ENCODE peak calls at places on chromosome 17, in four cellular contexts. Y is PC-3; O is stomach; Z is CD4-positive, alpha-beta memory T cell. H is an unnamed sample.

GRCh38 chr17:55706808-55707773 is 15.6 kb downstream of the TMEM100 start:
- DNase-seq in Z (no peak), O (no peak), Y (no peak), H (no peak)

GRCh38 chr17:59330314-59330942 is 1.0 kb upstream of the YPEL2 start:
- DNase-seq in O (peak), Y (peak), Z (no peak), H (peak)

GRCh38 chr17:58040386-58040785 is 33.3 kb upstream of the SRSF1 start:
- DNase-seq in O (no peak), Y (no peak), Z (no peak), H (no peak)

GRCh38 chr17:39705786-39706348 is 6.0 kb downstream of the ERBB2 start:
- DNase-seq in Y (peak), O (peak), Z (no peak), H (peak)

GRCh38 chr17:5049314-5049819 is 14.1 kb upstream of the SLC52A1 start:
- DNase-seq in O (peak), Y (no peak), Z (peak), H (no peak)

GRCh38 chr17:75685508-75685907 is 18.4 kb downstream of the SAP30BP start:
- DNase-seq in Z (no peak), O (no peak), Y (no peak), H (no peak)

GRCh38 chr17:63308272-63308671 is 137.8 kb downstream of the CYB561 start:
- DNase-seq in Z (no peak), O (no peak), Y (no peak), H (no peak)

GRCh38 chr17:5741810-5742209 is 157.5 kb upstream of the NLRP1 start:
- DNase-seq in O (no peak), Z (no peak), Y (no peak), H (no peak)

GRCh38 chr17:34683390-34683789 is 104.0 kb downstream of the TMEM132E start:
- DNase-seq in Z (no peak), O (no peak), Y (no peak), H (no peak)

GRCh38 chr17:45424769-45425124 is 7.9 kb downstream of the ARHGAP27 start:
- DNase-seq in O (no peak), Z (no peak), Y (no peak), H (peak)

GRCh38 chr17:4560837-4561241 is 462 bp upstream of the GGT6 start:
- DNase-seq in Y (no peak), Z (no peak), O (no peak), H (no peak)

GRCh38 chr17:63836811-63837210 is 5.7 kb downstream of the SMARCD2 start:
- DNase-seq in O (no peak), Z (no peak), Y (no peak), H (no peak)

GRCh38 chr17:29180051-29180787 is at the start of gene MYO18A:
- DNase-seq in O (peak), Z (peak), Y (peak), H (peak)

GRCh38 chr17:49565948-49566491 is 9.7 kb upstream of the NXPH3 start:
- DNase-seq in Z (no peak), O (peak), Y (peak), H (peak)

GRCh38 chr17:40068584-40068916 is 5.8 kb downstream of the THRA start:
- DNase-seq in Y (no peak), Z (no peak), O (no peak), H (no peak)

GRCh38 chr17:48728232-48729231 is at the start of gene HOXB13:
- DNase-seq in O (peak), Y (peak), Z (peak), H (peak)

GRCh38 chr17:50148226-50149098 is 2.0 kb downstream of the PPP1R9B start:
- DNase-seq in Z (peak), O (peak), Y (peak), H (peak)

GRCh38 chr17:12250973-12251372 is 230.3 kb downstream of the MAP2K4 start:
- DNase-seq in Z (no peak), O (no peak), Y (no peak), H (no peak)

GRCh38 chr17:48335858-48336500 is 94.0 kb downstream of the SKAP1 start:
- DNase-seq in O (no peak), Y (peak), Z (no peak), H (no peak)

GRCh38 chr17:83012873-83013778 is 66.3 kb upstream of the METRNL start:
- DNase-seq in O (no peak), Y (no peak), Z (no peak), H (no peak)

GRCh38 chr17:17155568-17155967 is 50.6 kb downstream of the PLD6 start:
- DNase-seq in O (no peak), Z (no peak), Y (no peak), H (no peak)

GRCh38 chr17:58525239-58525638 is 10.8 kb upstream of the MTMR4 start:
- DNase-seq in Y (no peak), O (no peak), Z (no peak), H (peak)

GRCh38 chr17:48960834-48961515 is 7.4 kb downstream of the GIP start:
- DNase-seq in O (no peak), Z (no peak), Y (no peak), H (no peak)

GRCh38 chr17:56754523-56755208 is 79.1 kb downstream of the C17orf67 start:
- DNase-seq in Z (no peak), Y (peak), O (no peak), H (no peak)

GRCh38 chr17:6853764-6854442 is 22.4 kb upstream of the TEKT1 start:
- DNase-seq in Z (no peak), O (no peak), Y (peak), H (no peak)

GRCh38 chr17:74433421-74434121 is 1.7 kb downstream of the GPRC5C start:
- DNase-seq in Y (peak), Z (no peak), O (peak), H (no peak)

GRCh38 chr17:37842401-37842800 is 81.8 kb upstream of the TBC1D3K start:
- DNase-seq in Z (no peak), Y (no peak), O (no peak), H (no peak)

GRCh38 chr17:7435676-7436555 is 681 bp downstream of the TMEM102 start:
- DNase-seq in O (peak), Y (peak), Z (peak), H (peak)

GRCh38 chr17:44933824-44934744 is 13.5 kb downstream of the KIF18B start:
- DNase-seq in Z (no peak), O (no peak), Y (no peak), H (peak)

GRCh38 chr17:66904760-66905637 is 59.5 kb upstream of the CACNG4 start:
- DNase-seq in O (peak), Y (peak), Z (no peak), H (no peak)

GRCh38 chr17:82497483-82498405 is 21.8 kb upstream of the FOXK2 start:
- DNase-seq in Y (peak), Z (peak), O (no peak), H (peak)

GRCh38 chr17:29807520-29808361 is 122.3 kb downstream of the SSH2 start:
- DNase-seq in O (peak), Y (peak), Z (peak), H (no peak)

GRCh38 chr17:45020354-45021138 is 30.9 kb downstream of the DCAKD start:
- DNase-seq in O (peak), Y (no peak), Z (no peak), H (no peak)

GRCh38 chr17:27322026-27322425 is 28.1 kb downstream of the WSB1 start:
- DNase-seq in Y (no peak), Z (no peak), O (no peak), H (no peak)

GRCh38 chr17:70365098-70365583 is 195.8 kb downstream of the KCNJ2 start:
- DNase-seq in O (no peak), Z (no peak), Y (no peak), H (no peak)

GRCh38 chr17:39997543-39997942 is 16.9 kb downstream of the PSMD3 start:
- DNase-seq in Y (no peak), O (no peak), Z (no peak), H (no peak)

GRCh38 chr17:28747046-28747691 is 3.4 kb downstream of the TRAF4 start:
- DNase-seq in O (peak), Y (peak), Z (no peak), H (peak)

GRCh38 chr17:62757518-62757951 is 50.6 kb downstream of the MARCHF10 start:
- DNase-seq in Z (no peak), Y (no peak), O (no peak), H (no peak)

GRCh38 chr17:19398301-19399181 is 11.6 kb upstream of the MFAP4 start:
- DNase-seq in Z (no peak), O (peak), Y (peak), H (peak)
- H3K27ac ChIP-seq in Z (no peak), O (peak), Y (peak), H (peak)

DNA sequence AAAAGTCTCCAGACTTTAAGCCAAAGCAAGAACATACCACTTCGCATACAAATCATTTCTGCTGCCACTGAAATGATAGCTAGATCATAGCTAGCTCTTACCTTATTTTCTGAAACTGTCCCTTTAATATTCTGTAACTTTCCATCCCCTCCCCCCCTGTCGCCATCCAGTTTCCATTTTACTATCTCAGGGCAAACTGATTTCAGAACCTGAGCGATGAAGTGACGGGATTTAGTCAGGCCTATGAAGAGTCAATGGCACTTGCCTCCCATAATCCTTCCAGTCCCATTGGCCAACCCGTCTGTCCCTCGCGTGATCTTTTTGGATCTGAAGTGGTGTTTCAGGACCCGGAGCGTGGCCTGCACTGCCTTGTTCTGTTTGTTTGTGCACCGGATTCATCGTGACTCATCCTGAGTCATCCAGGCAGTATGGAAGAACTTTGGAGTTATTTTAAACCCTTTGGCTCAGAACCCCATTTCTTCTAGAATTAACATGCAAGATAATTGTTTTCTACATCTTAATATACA is 199.8 kb upstream of the CHMP6 start:
- DNase-seq in Y (peak), Z (peak), O (peak), H (peak)
- H3K4me3 ChIP-seq in Y (peak), Z (no peak), O (no peak), H (no peak)

DNA sequence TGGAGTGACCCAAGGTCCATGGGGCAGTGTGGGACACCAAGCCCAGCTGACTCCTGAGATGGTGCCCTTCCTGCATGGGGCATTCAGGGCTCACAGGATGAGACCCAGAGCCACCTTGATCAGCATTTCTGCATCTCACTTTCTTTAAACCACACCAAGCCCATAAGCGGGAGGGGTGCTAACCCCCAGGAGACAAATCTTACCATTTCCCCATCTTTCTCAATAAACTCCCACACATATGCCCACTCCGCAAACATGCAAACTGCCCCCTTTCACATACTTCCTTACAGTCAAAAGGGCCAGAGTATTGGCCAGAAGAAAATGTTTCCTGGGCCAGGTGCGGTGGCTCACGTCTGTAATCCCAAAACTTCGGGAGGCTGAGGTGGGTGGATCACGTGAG is 3.7 kb upstream of the SLC39A11 start:
- DNase-seq in Y (no peak), Z (no peak), O (no peak), H (no peak)
- H3K27ac ChIP-seq in Y (no peak), Z (no peak), O (no peak), H (no peak)

GRCh38 chr17:76700290-76700626 is 10.5 kb downstream of the MXRA7 start:
- DNase-seq in Z (no peak), Y (no peak), O (no peak), H (no peak)
- H3K4me3 ChIP-seq in Z (no peak), Y (no peak), O (no peak), H (no peak)